ENCODE peak calls at places on chromosomes 1 and 21, in five cellular contexts. H, M, X, L and E are unnamed samples.

GRCh38 chr1:165116732-165117131 is 239.8 kb downstream of the LMX1A start:
- DNase-seq in X (peak; percentile 22), H (peak; percentile 45), M (no peak), L (no peak), E (peak; percentile 15)

GRCh38 chr1:1291611-1292441 is 11.6 kb downstream of the SCNN1D start:
- DNase-seq in H (no peak), M (peak; percentile 17), X (peak; percentile 59), L (peak; percentile 75), E (no peak)

GRCh38 chr1:236518343-236518742 is 5.4 kb upstream of the LGALS8 start:
- DNase-seq in X (no peak), M (no peak), H (no peak), L (no peak), E (no peak)

GRCh38 chr1:239647045-239647444 is 260.7 kb downstream of the CHRM3 start:
- DNase-seq in X (no peak), H (no peak), M (no peak), L (no peak), E (no peak)

GRCh38 chr1:154398141-154398540 is 7.0 kb upstream of the IL6R start:
- DNase-seq in M (no peak), X (no peak), H (no peak), L (no peak), E (no peak)

GRCh38 chr1:149917590-149918144 is at the start of gene SV2A:
- DNase-seq in X (peak; percentile 77), L (peak; percentile 29), H (no peak), M (no peak), E (no peak)

GRCh38 chr21:25898671-25899070 is 163.9 kb downstream of the GABPA start:
- DNase-seq in L (no peak), X (no peak), M (no peak), H (no peak), E (no peak)

GRCh38 chr1:201985355-201985754 is 2.9 kb downstream of the RNPEP start:
- DNase-seq in M (no peak), H (no peak), L (no peak), X (no peak), E (no peak)

GRCh38 chr1:109786107-109786470 is 22.4 kb upstream of the EPS8L3 start:
- DNase-seq in X (no peak), H (no peak), L (no peak), M (no peak), E (no peak)

GRCh38 chr21:15774590-15774989 is 44.8 kb downstream of the USP25 start:
- DNase-seq in X (peak; percentile 84), L (no peak), H (no peak), M (no peak), E (no peak)

GRCh38 chr1:107664882-107665871 is 299.8 kb downstream of the VAV3 start:
- DNase-seq in H (no peak), M (no peak), X (no peak), L (no peak), E (no peak)

GRCh38 chr1:247448107-247448778 is 9.7 kb downstream of the OR2B11 start:
- DNase-seq in M (peak; percentile 0), X (peak; percentile 63), H (no peak), L (peak; percentile 69), E (peak; percentile 6)

GRCh38 chr1:231517076-231517475 is 11.4 kb upstream of the TSNAX start:
- DNase-seq in M (no peak), L (no peak), H (no peak), X (no peak), E (no peak)

GRCh38 chr1:209790286-209791193 is 6.2 kb upstream of the C1orf74 start:
- DNase-seq in M (no peak), H (no peak), L (no peak), X (no peak), E (no peak)

GRCh38 chr21:25568230-25568629 is 39.1 kb downstream of the MRPL39 start:
- DNase-seq in H (no peak), M (no peak), X (peak; percentile 82), L (peak; percentile 39), E (no peak)

GRCh38 chr1:53634571-53634979 is 104.4 kb downstream of the GLIS1 start:
- DNase-seq in X (no peak), M (no peak), H (no peak), L (no peak), E (no peak)

GRCh38 chr1:72547412-72547811 is 265.1 kb upstream of the NEGR1 start:
- DNase-seq in L (no peak), H (no peak), M (no peak), X (peak; percentile 12), E (no peak)

GRCh38 chr1:201686709-201687455 is 142.1 kb upstream of the IPO9 start:
- DNase-seq in L (no peak), X (no peak), M (peak; percentile 43), H (no peak), E (no peak)

GRCh38 chr1:81369814-81370213 is 430.9 kb upstream of the ADGRL2 start:
- DNase-seq in X (no peak), M (no peak), H (no peak), L (no peak), E (no peak)

GRCh38 chr1:170168263-170168662 is 22.5 kb downstream of the NTMT2 start:
- DNase-seq in X (peak; percentile 74), L (no peak), M (peak; percentile 9), H (no peak), E (no peak)

GRCh38 chr1:228311091-228311490 is 95.5 kb downstream of the TRIM11 start:
- DNase-seq in L (no peak), M (no peak), H (no peak), X (no peak), E (no peak)

GRCh38 chr1:200294241-200294640 is 115.6 kb downstream of the ZNF281 start:
- DNase-seq in M (peak; percentile 25), H (no peak), L (no peak), X (no peak), E (no peak)

GRCh38 chr1:107750364-107750959 is 214.5 kb downstream of the VAV3 start:
- DNase-seq in H (peak; percentile 27), M (peak; percentile 65), X (peak; percentile 80), L (peak; percentile 65), E (peak; percentile 20)

GRCh38 chr1:56550132-56550531 is 29.2 kb downstream of the PLPP3 start:
- DNase-seq in H (no peak), M (peak; percentile 60), X (no peak), L (no peak), E (no peak)

GRCh38 chr1:29259802-29260441 is 23.6 kb downstream of the PTPRU start:
- DNase-seq in M (no peak), L (peak; percentile 46), H (no peak), X (peak; percentile 39), E (no peak)

GRCh38 chr1:84330125-84330984 is 28.8 kb downstream of the SAMD13 start:
- DNase-seq in H (no peak), X (no peak), M (no peak), L (no peak), E (no peak)

GRCh38 chr1:173101589-173101988 is 50.8 kb upstream of the TNFSF18 start:
- DNase-seq in L (no peak), X (no peak), H (no peak), M (no peak), E (no peak)